ENCODE peak calls at places on chromosomes 2 and 18, in seven cellular contexts. O, D, U, K, F, X and M are unnamed samples.

GRCh38 chr18:24364177-24364576 is 33.4 kb downstream of the OSBPL1A start:
- DNase-seq in O (no peak), D (no peak), U (no peak), K (no peak), F (no peak), X (no peak), M (no peak)

GRCh38 chr2:199862779-199863178 is 11.8 kb upstream of the FTCDNL1 start:
- DNase-seq in O (no peak), D (no peak), U (no peak), K (no peak), F (no peak), X (no peak), M (no peak)

GRCh38 chr2:62765619-62766376 is 60.3 kb downstream of the EHBP1 start:
- DNase-seq in O (no peak), D (no peak), U (no peak), K (no peak), F (no peak), X (peak; percentile 43), M (no peak)

GRCh38 chr2:170816499-170817246 is at the start of gene GAD1:
- DNase-seq in O (no peak), D (peak; percentile 74), U (peak; percentile 70), K (peak; percentile 74), F (peak; percentile 82), X (peak; percentile 79), M (peak; percentile 78)

GRCh38 chr2:102130651-102130991 is 11.9 kb upstream of the IL1R1 start:
- DNase-seq in O (no peak), D (no peak), U (no peak), K (no peak), F (no peak), X (no peak), M (no peak)

GRCh38 chr2:67394734-67395133 is 2.4 kb upstream of the ETAA1 start:
- DNase-seq in O (no peak), D (no peak), U (no peak), K (no peak), F (no peak), X (peak; percentile 60), M (no peak)

GRCh38 chr2:211816739-211817138 is 721.9 kb downstream of the ERBB4 start:
- DNase-seq in O (peak; percentile 2), D (no peak), U (no peak), K (no peak), F (no peak), X (no peak), M (no peak)

GRCh38 chr2:122237506-122237905 is 482.1 kb downstream of the TSN start:
- DNase-seq in O (no peak), D (no peak), U (no peak), K (no peak), F (no peak), X (peak; percentile 53), M (no peak)

GRCh38 chr18:75293591-75293990 is 83.0 kb downstream of the TSHZ1 start:
- DNase-seq in O (no peak), D (no peak), U (no peak), K (no peak), F (no peak), X (no peak), M (no peak)

GRCh38 chr2:145323512-145323911 is 803.6 kb upstream of the ZEB2 start:
- DNase-seq in O (peak; percentile 6), D (no peak), U (no peak), K (no peak), F (no peak), X (peak; percentile 62), M (peak; percentile 12)

GRCh38 chr18:10164241-10165160 is 250.7 kb downstream of the VAPA start:
- DNase-seq in O (no peak), D (no peak), U (no peak), K (no peak), F (no peak), X (no peak), M (no peak)

GRCh38 chr2:216188956-216189355 is 79.8 kb downstream of the XRCC5 start:
- DNase-seq in O (no peak), D (no peak), U (no peak), K (no peak), F (no peak), X (peak; percentile 48), M (no peak)

GRCh38 chr2:27573452-27573851 is 9.4 kb upstream of the ZNF512 start:
- DNase-seq in O (no peak), D (no peak), U (no peak), K (no peak), F (no peak), X (no peak), M (no peak)

GRCh38 chr2:201151127-201152074 is 31.5 kb upstream of the CASP10 start:
- DNase-seq in O (no peak), D (no peak), U (peak; percentile 26), K (no peak), F (no peak), X (peak; percentile 91), M (peak; percentile 51)

GRCh38 chr2:214076527-214076926 is 334.3 kb upstream of the VWC2L start:
- DNase-seq in O (no peak), D (no peak), U (no peak), K (no peak), F (no peak), X (peak; percentile 80), M (no peak)

GRCh38 chr2:61419129-61419528 is 51.8 kb downstream of the USP34 start:
- DNase-seq in O (no peak), D (no peak), U (no peak), K (no peak), F (no peak), X (no peak), M (no peak)